ENCODE peak calls at places on chromosomes 12 and 14, in seven cellular contexts. J, B, G, A, E, R and I are unnamed samples.

GRCh38 chr14:76514599-76514998 is 138.7 kb downstream of the ESRRB start:
- DNase-seq in A (peak; percentile 89), J (no peak), E (no peak), G (peak; percentile 46), R (peak; percentile 50), B (peak; percentile 63), I (peak; percentile 16)

GRCh38 chr12:106204312-106204711 is 43.5 kb downstream of the CKAP4 start:
- DNase-seq in G (no peak), A (no peak), B (no peak), J (no peak), E (no peak), R (no peak), I (no peak)

GRCh38 chr12:75705749-75706719 is 194.6 kb upstream of the KRR1 start:
- DNase-seq in J (no peak), G (no peak), R (peak; percentile 84), A (peak; percentile 68), E (peak; percentile 26), B (no peak), I (peak; percentile 98)

GRCh38 chr14:59239030-59239429 is 50.6 kb downstream of the DAAM1 start:
- DNase-seq in R (no peak), J (no peak), B (no peak), A (no peak), E (no peak), G (no peak), I (no peak)

GRCh38 chr14:94761348-94761998 is 8.4 kb downstream of the GSC start:
- DNase-seq in B (no peak), A (no peak), G (no peak), E (no peak), R (no peak), J (no peak), I (no peak)

GRCh38 chr12:120225200-120225558 is 24.3 kb upstream of the RPLP0 start:
- DNase-seq in G (no peak), A (peak; percentile 66), B (no peak), E (no peak), J (no peak), R (no peak), I (no peak)

GRCh38 chr12:26870491-26871419 is 37.8 kb upstream of the ITPR2 start:
- DNase-seq in J (peak; percentile 77), A (peak; percentile 32), E (peak; percentile 49), R (peak; percentile 89), B (no peak), G (peak; percentile 72), I (peak; percentile 96)

GRCh38 chr14:91416744-91417133 is 881 bp downstream of the CCDC88C start:
- DNase-seq in B (no peak), A (peak; percentile 21), E (no peak), R (no peak), J (peak; percentile 47), G (no peak), I (peak; percentile 29)

GRCh38 chr12:104669057-104669770 is 212.5 kb downstream of the CHST11 start:
- DNase-seq in G (peak; percentile 77), R (peak; percentile 74), E (peak; percentile 74), A (peak; percentile 14), J (peak; percentile 80), B (no peak), I (peak; percentile 32)

GRCh38 chr12:54301428-54302045 is 722 bp upstream of the NFE2 start:
- DNase-seq in R (no peak), J (no peak), G (no peak), E (no peak), A (no peak), B (no peak), I (no peak)

GRCh38 chr14:93007225-93007997 is 84.5 kb downstream of the CHGA start:
- DNase-seq in E (no peak), R (peak; percentile 81), G (peak; percentile 59), A (no peak), B (peak; percentile 28), J (peak; percentile 46), I (no peak)

GRCh38 chr12:103930787-103931536 is 752 bp downstream of the HSP90B1 start:
- DNase-seq in B (no peak), A (no peak), R (no peak), J (peak; percentile 59), E (peak; percentile 38), G (peak; percentile 34), I (peak; percentile 40)

GRCh38 chr14:69049675-69050074 is 70.6 kb upstream of the ACTN1 start:
- DNase-seq in A (no peak), J (no peak), R (peak; percentile 67), E (no peak), G (no peak), B (no peak), I (peak; percentile 96)

GRCh38 chr14:66920196-66920595 is 269.0 kb upstream of the GARIN2 start:
- DNase-seq in E (no peak), J (no peak), R (no peak), G (no peak), A (no peak), B (no peak), I (no peak)

GRCh38 chr12:89073027-89073398 is 279.3 kb downstream of the DUSP6 start:
- DNase-seq in B (no peak), G (no peak), A (no peak), R (peak; percentile 87), E (no peak), J (no peak), I (peak; percentile 91)

GRCh38 chr14:59125156-59125555 is 63.3 kb upstream of the DAAM1 start:
- DNase-seq in J (no peak), R (no peak), G (no peak), A (no peak), E (no peak), B (no peak), I (no peak)

GRCh38 chr14:90017371-90017770 is 44.4 kb upstream of the KCNK13 start:
- DNase-seq in R (no peak), B (no peak), J (no peak), E (no peak), A (no peak), G (no peak), I (no peak)

GRCh38 chr12:52268212-52268611 is 6.2 kb upstream of the KRT86 start:
- DNase-seq in J (no peak), A (no peak), B (no peak), R (no peak), G (peak; percentile 59), E (no peak), I (no peak)

GRCh38 chr12:57771271-57771872 is 533 bp downstream of the METTL1 start:
- DNase-seq in B (peak; percentile 95), G (peak; percentile 47), J (peak; percentile 81), R (peak; percentile 85), E (peak; percentile 81), A (peak; percentile 98), I (no peak)

GRCh38 chr12:79691299-79692248 is 810 bp upstream of the PAWR start:
- DNase-seq in J (no peak), A (peak; percentile 68), R (peak; percentile 93), B (peak; percentile 56), G (peak; percentile 94), E (no peak), I (peak; percentile 83)

GRCh38 chr14:74550071-74550470 is 56.5 kb downstream of the ISCA2 start:
- DNase-seq in B (no peak), E (no peak), G (no peak), R (no peak), J (no peak), A (no peak), I (no peak)

GRCh38 chr14:74548881-74549280 is 55.3 kb downstream of the ISCA2 start:
- DNase-seq in A (no peak), J (peak; percentile 30), B (no peak), E (peak; percentile 76), G (no peak), R (no peak), I (no peak)

GRCh38 chr14:74551431-74551830 is 57.9 kb downstream of the ISCA2 start:
- DNase-seq in A (no peak), B (no peak), R (no peak), G (no peak), E (no peak), J (no peak), I (no peak)

GRCh38 chr14:74551001-74551400 is 57.4 kb downstream of the ISCA2 start:
- DNase-seq in A (no peak), B (no peak), R (no peak), E (no peak), J (no peak), G (no peak), I (no peak)

DNA sequence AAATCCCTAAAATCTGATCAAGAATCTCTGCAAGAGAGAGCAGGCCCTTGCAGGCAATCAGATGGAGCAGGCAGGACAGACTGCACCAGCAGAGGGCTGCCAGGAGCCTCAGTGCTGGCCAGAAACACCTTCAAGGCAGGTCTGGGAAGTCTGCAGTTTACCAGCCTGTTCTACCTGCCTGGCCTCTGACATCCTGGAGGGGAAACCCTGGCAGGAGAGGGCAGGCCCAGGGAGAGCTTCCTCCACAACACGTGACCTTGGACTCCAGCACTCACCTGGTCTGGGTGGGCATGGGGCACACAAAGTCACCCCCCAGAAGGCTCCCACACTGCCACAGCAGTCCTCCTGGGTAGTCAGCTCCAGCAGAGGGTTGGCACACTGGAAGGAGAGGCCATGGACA is 56.0 kb downstream of the ISCA2 start:
- DNase-seq in B (no peak), R (peak; percentile 50), A (no peak), G (peak; percentile 36), E (no peak), J (no peak), I (no peak)
- TF ChIP-seq CTCF in B (peak; percentile 24), R (peak; percentile 86), A (no peak), G (peak; percentile 90), E (no peak), J (no peak), I (no peak)

GRCh38 chr14:62118461-62118860 is 356.2 kb downstream of the SNAPC1 start:
- DNase-seq in E (no peak), B (no peak), A (no peak), J (no peak), G (no peak), R (no peak), I (no peak)

GRCh38 chr14:62117010-62117717 is 354.9 kb downstream of the SNAPC1 start:
- DNase-seq in E (peak; percentile 51), R (peak; percentile 37), A (peak; percentile 91), G (peak; percentile 40), J (peak; percentile 48), B (peak; percentile 15), I (peak; percentile 60)

GRCh38 chr14:62118871-62119270 is 356.7 kb downstream of the SNAPC1 start:
- DNase-seq in J (no peak), B (no peak), A (no peak), G (no peak), E (no peak), R (no peak), I (no peak)

GRCh38 chr14:62117718-62118164 is 355.5 kb downstream of the SNAPC1 start:
- DNase-seq in B (no peak), A (no peak), R (no peak), G (no peak), J (no peak), E (no peak), I (no peak)
- H3K4me3 ChIP-seq in B (peak overlapping the region; percentile 10), A (peak overlapping the region; percentile 38), R (no peak overlapping the region), G (no peak overlapping the region), J (peak overlapping the region; percentile 27), E (peak overlapping the region; percentile 41), I (no peak overlapping the region)

GRCh38 chr14:100419856-100420255 is 96.7 kb downstream of the SLC25A47 start:
- DNase-seq in R (no peak), E (no peak), G (no peak), A (peak; percentile 30), B (no peak), J (no peak), I (no peak)
- TF ChIP-seq CTCF in R (no peak), E (no peak), G (no peak), A (peak; percentile 25), B (no peak), J (no peak), I (peak; percentile 24)

GRCh38 chr12:38137716-38138115 is 178.9 kb upstream of the ALG10B start:
- DNase-seq in J (no peak), E (no peak), B (no peak), A (no peak), G (no peak), R (no peak), I (no peak)
- H3K4me3 ChIP-seq in J (no peak overlapping the region), E (no peak overlapping the region), B (no peak overlapping the region), A (peak overlapping the region; percentile 50), G (no peak overlapping the region), R (no peak overlapping the region), I (no peak overlapping the region)